ENCODE peak calls at places on chromosomes 13 and 19, in nine cellular contexts. T, N, H, S, F, D, J, I and V are unnamed samples.

GRCh38 chr13:97223711-97224461 is 1.8 kb downstream of the MBNL2 start:
- DNase-seq in T (peak), N (no peak), H (peak), S (peak), F (peak), D (peak), J (peak), I (peak), V (no peak)

GRCh38 chr13:94217370-94217769 is 262.1 kb downstream of the DCT start:
- DNase-seq in T (peak), N (no peak), H (no peak), S (no peak), F (peak), D (peak), J (no peak), I (no peak), V (no peak)

GRCh38 chr19:46372901-46373572 is 26.1 kb downstream of the PPP5C start:
- DNase-seq in T (peak), N (no peak), H (no peak), S (no peak), F (peak), D (peak), J (no peak), I (peak), V (no peak)

GRCh38 chr13:43878897-43879322 is 630 bp downstream of the CCDC122 start:
- DNase-seq in T (peak), N (peak), H (peak), S (peak), F (peak), D (peak), J (peak), I (peak), V (peak)

GRCh38 chr13:76285463-76285862 is 600.7 kb downstream of the KCTD12 start:
- DNase-seq in T (no peak), N (no peak), H (no peak), S (no peak), F (no peak), D (no peak), J (no peak), I (no peak), V (no peak)

GRCh38 chr13:98576215-98576945 is 527 bp downstream of the STK24 start:
- DNase-seq in T (no peak), N (peak), H (no peak), S (peak), F (peak), D (no peak), J (peak), I (peak), V (no peak)

GRCh38 chr19:16457195-16457953 is 14.4 kb downstream of the EPS15L1 start:
- DNase-seq in T (peak), N (peak), H (no peak), S (peak), F (peak), D (peak), J (no peak), I (peak), V (peak)

GRCh38 chr13:49300716-49301589 is 53.2 kb downstream of the CDADC1 start:
- DNase-seq in T (peak), N (peak), H (no peak), S (peak), F (peak), D (peak), J (peak), I (peak), V (peak)

GRCh38 chr13:45500492-45501174 is 35.9 kb downstream of the COG3 start:
- DNase-seq in T (peak), N (no peak), H (peak), S (no peak), F (peak), D (peak), J (no peak), I (no peak), V (no peak)

GRCh38 chr19:38952395-38953165 is 21.8 kb downstream of the MRPS12 start:
- DNase-seq in T (peak), N (peak), H (no peak), S (no peak), F (peak), D (peak), J (no peak), I (peak), V (no peak)
- TF ChIP-seq CTCF in T (peak), N (peak), H (peak), S (peak), F (no peak), D (no peak), J (no peak), I (peak), V (peak)

GRCh38 chr19:4256563-4256962 is 9.7 kb downstream of the YJU2 start:
- DNase-seq in T (no peak), N (no peak), H (no peak), S (no peak), F (no peak), D (no peak), J (no peak), I (no peak), V (no peak)
- TF ChIP-seq CTCF in T (peak), N (peak), H (peak), S (no peak), F (no peak), D (no peak), J (no peak), I (no peak), V (no peak)

DNA sequence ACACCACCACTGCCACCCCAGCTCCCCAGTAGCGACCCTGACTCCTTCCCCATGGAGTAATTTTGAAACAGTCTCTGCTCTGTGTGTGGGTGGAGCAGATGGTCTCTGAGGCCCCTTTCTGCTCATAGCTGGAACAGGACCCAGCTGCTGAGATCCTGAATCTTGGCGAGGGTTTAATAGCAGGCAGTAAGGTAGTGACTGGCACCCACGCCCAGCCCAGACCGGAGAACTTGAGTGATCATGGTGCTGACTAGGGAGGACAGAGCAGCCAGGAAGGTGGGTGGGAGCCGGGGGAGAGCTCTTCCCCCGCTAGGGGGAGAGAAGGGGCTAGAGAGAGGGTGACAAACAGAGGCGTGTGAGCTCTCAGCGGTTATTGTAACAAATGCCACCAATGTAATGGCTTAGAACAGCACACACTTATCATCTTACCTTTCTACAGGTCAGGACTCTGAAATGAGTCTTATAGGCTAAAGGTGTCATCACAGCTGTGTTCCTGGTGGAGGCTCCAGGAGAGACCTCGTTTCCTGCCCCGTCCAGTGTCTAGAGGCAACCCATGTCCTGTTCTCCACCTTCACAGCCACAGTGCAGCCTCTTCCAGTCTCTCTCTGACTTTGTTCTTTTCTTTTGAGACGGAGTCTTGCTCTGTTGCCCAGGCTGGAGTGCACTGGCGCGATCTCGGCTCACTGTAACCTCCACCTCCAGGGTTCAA is 7.2 kb upstream of the ACER1 start:
- DNase-seq in T (no peak), N (no peak), H (no peak), S (no peak), F (no peak), D (no peak), J (no peak), I (peak), V (no peak)
- TF ChIP-seq CTCF in T (no peak), N (no peak), H (no peak), S (no peak), F (no peak), D (no peak), J (no peak), I (peak), V (no peak)

DNA sequence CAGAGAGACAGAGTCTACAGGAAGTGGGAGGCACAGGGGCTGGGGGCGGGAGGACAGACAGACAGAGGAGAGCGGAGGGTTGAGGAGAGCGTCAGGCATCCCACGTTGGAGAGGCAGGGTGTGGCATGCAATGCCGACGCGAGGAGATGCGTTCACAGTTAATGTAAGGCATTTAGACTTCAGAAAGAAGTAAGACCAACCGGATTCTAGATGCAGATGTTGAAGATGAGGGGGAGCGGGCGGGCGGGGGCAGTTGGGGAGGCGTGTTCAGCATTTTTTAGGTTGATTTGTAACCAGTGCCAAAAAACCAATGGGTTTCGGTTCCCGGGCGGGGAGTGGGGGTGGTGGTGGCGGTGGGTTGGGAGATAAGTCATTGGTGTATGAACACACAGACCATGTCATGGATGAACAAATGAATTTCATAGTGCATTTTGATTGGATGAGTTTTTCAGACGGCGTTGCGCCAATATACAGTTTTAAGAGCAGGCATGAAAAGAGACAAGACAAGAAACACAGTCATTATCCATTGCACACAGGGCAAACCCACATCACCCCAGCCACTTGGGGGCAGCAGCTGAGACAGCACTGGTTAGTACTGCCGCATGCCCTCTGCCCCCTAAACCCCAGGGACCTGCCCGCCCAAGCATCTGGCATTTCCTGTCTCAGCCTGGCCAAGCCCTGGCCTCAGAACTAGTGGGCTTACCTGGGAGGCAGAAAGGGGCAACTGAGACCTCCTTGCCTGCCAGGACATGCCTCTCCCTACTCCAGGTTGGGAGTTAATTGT is 91.3 kb downstream of the IER2 start:
- DNase-seq in T (no peak), N (no peak), H (no peak), S (no peak), F (no peak), D (no peak), J (no peak), I (no peak), V (no peak)
- TF ChIP-seq CTCF in T (peak), N (no peak), H (no peak), S (no peak), F (no peak), D (no peak), J (no peak), I (no peak), V (peak)